ENCODE peak calls at places on chromosomes 2 and 18, in eight cellular contexts. L is HL-60; B is astrocyte of the spinal cord; F is WTC11; Q is activated T-cell treated with anti-CD3 and anti-CD28 coated beads, Interleukin-2, amount 50 U/mL, for 1 hour; U is activated effector memory CD4-positive, alpha-beta T cell treated with Interleukin-2 at 50 U/mL for 16 hours; H is nephron progenitor cell; O is glutamatergic neuron. I is an unnamed sample.

GRCh38 chr2:100615471-100615870 is 52.7 kb downstream of the PDCL3 start:
- DNase-seq in H (no peak), B (no peak), L (no peak), F (no peak), O (no peak), Q (no peak), U (no peak), I (no peak)

GRCh38 chr2:73386342-73386868 is 769 bp downstream of the ALMS1 start:
- DNase-seq in B (no peak), H (no peak), L (no peak), U (no peak), O (no peak), Q (no peak), F (no peak), I (no peak)

GRCh38 chr2:80930777-80931176 is 626.2 kb upstream of the LRRTM1 start:
- DNase-seq in B (no peak), O (no peak), L (no peak), Q (no peak), U (no peak), H (no peak), F (no peak), I (no peak)

GRCh38 chr2:223909048-223909741 is 35.9 kb downstream of the WDFY1 start:
- DNase-seq in L (no peak), F (no peak), Q (no peak), H (no peak), B (no peak), U (no peak), O (no peak), I (no peak)

GRCh38 chr18:28511421-28511821 is 334.5 kb upstream of the CDH2 start:
- DNase-seq in F (no peak), B (peak), H (no peak), O (no peak), U (no peak), L (no peak), Q (no peak), I (no peak)

GRCh38 chr18:53416985-53417384 is 807.5 kb downstream of the MBD2 start:
- DNase-seq in B (peak), H (no peak), U (no peak), Q (no peak), F (no peak), L (no peak), O (no peak), I (no peak)

GRCh38 chr18:55250729-55251128 is 291.5 kb upstream of the CCDC68 start:
- DNase-seq in Q (no peak), U (no peak), B (peak), L (no peak), O (no peak), F (no peak), H (no peak), I (no peak)

GRCh38 chr2:38128653-38129052 is 52.7 kb upstream of the CYP1B1 start:
- DNase-seq in O (no peak), B (no peak), U (no peak), H (no peak), Q (no peak), F (no peak), L (no peak), I (no peak)

GRCh38 chr2:96539215-96539920 is 2.8 kb downstream of the ARID5A start:
- DNase-seq in Q (no peak), F (no peak), L (no peak), H (no peak), U (no peak), O (no peak), B (no peak), I (no peak)

GRCh38 chr2:221137385-221137784 is 434.7 kb downstream of the EPHA4 start:
- DNase-seq in F (no peak), Q (no peak), O (no peak), H (no peak), L (no peak), B (no peak), U (no peak), I (no peak)